ENCODE peak calls at places on chromosomes 11 and 22, in four cellular contexts. K is uterus, P is astrocyte, Y is GM12864. M is an unnamed sample.
A peak's percentile ranks its signal among the peaks of the same experiment; 100 is the strongest.

GRCh38 chr22:36977401-36977861 is 41.8 kb downstream of the TST start:
- DNase-seq in Y (peak; percentile 66), P (peak; percentile 5), K (peak; percentile 47), M (peak; percentile 9)

GRCh38 chr22:38049812-38050619 is 7.2 kb upstream of the PICK1 start:
- DNase-seq in Y (no peak), K (no peak), P (no peak), M (no peak)

GRCh38 chr11:114128399-114128798 is 68.9 kb downstream of the ZBTB16 start:
- DNase-seq in Y (no peak), P (no peak), K (no peak), M (no peak)

GRCh38 chr22:48486163-48486957 is 1341.3 kb downstream of the BRD1 start:
- DNase-seq in Y (no peak), P (no peak), K (no peak), M (no peak)

GRCh38 chr11:120521176-120521575 is 9.6 kb downstream of the GRIK4 start:
- DNase-seq in P (no peak), K (no peak), Y (no peak), M (no peak)

GRCh38 chr11:47099213-47099917 is 77.3 kb downstream of the ARFGAP2 start:
- DNase-seq in P (peak; percentile 32), K (no peak), Y (no peak), M (peak; percentile 47)

GRCh38 chr22:38964989-38965388 is 7.6 kb downstream of the APOBEC3A start:
- DNase-seq in P (no peak), Y (no peak), K (no peak), M (no peak)

GRCh38 chr22:45418770-45419138 is 5.3 kb downstream of the RIBC2 start:
- DNase-seq in P (no peak), K (no peak), Y (no peak), M (no peak)

GRCh38 chr11:93192163-93192562 is 5.6 kb downstream of the SLC36A4 start:
- DNase-seq in K (no peak), P (no peak), Y (no peak), M (no peak)

GRCh38 chr11:130478204-130478701 is 29.8 kb downstream of the ADAMTS15 start:
- DNase-seq in P (peak; percentile 90), Y (no peak), K (peak; percentile 86), M (peak; percentile 95)

GRCh38 chr22:41672780-41673509 is 15.7 kb downstream of the SNU13 start:
- DNase-seq in P (no peak), Y (no peak), K (no peak), M (no peak)

GRCh38 chr11:12248330-12248729 is 129.0 kb upstream of the PARVA start:
- DNase-seq in Y (no peak), K (peak; percentile 52), P (no peak), M (peak; percentile 57)

GRCh38 chr22:38754247-38755154 is 1.3 kb downstream of the SUN2 start:
- DNase-seq in Y (no peak), P (peak; percentile 58), K (peak; percentile 74), M (peak; percentile 43)

GRCh38 chr22:45524966-45525365 is 22.3 kb downstream of the FBLN1 start:
- DNase-seq in Y (no peak), K (no peak), P (no peak), M (no peak)

GRCh38 chr11:110710520-110711381 is 1.5 kb downstream of the ARHGAP20 start:
- DNase-seq in K (peak; percentile 55), P (peak; percentile 17), Y (no peak), M (peak; percentile 51)

GRCh38 chr11:441418-442274 is at the start of gene ANO9:
- DNase-seq in P (no peak), K (no peak), Y (no peak), M (no peak)

GRCh38 chr11:1410366-1411291 is 20.9 kb downstream of the BRSK2 start:
- DNase-seq in K (no peak), P (no peak), Y (no peak), M (no peak)

GRCh38 chr11:86469491-86470388 is 95.1 kb downstream of the CCDC81 start:
- DNase-seq in K (no peak), P (no peak), Y (no peak), M (no peak)

GRCh38 chr11:16000065-16000464 is 356.3 kb downstream of the SOX6 start:
- DNase-seq in P (peak; percentile 89), Y (no peak), K (no peak), M (peak; percentile 86)

GRCh38 chr11:110691961-110692360 is 20.3 kb downstream of the ARHGAP20 start:
- DNase-seq in K (no peak), Y (no peak), P (no peak), M (no peak)

GRCh38 chr11:66247801-66248200 is 20.6 kb upstream of the RAB1B start:
- DNase-seq in P (no peak), K (no peak), Y (no peak), M (no peak)

GRCh38 chr11:86193297-86194095 is 51.1 kb upstream of the EED start:
- DNase-seq in Y (peak; percentile 69), K (peak; percentile 21), P (peak; percentile 76), M (peak; percentile 80)

GRCh38 chr11:58745705-58746364 is 14.1 kb upstream of the GLYAT start:
- DNase-seq in Y (no peak), P (peak; percentile 4), K (no peak), M (no peak)

GRCh38 chr11:58742140-58742539 is 10.4 kb upstream of the GLYAT start:
- DNase-seq in P (no peak), K (no peak), Y (peak; percentile 8), M (no peak)

GRCh38 chr11:58744988-58745704 is 13.4 kb upstream of the GLYAT start:
- DNase-seq in P (no peak), Y (no peak), K (no peak), M (no peak)

GRCh38 chr11:58741127-58741526 is 9.4 kb upstream of the GLYAT start:
- DNase-seq in K (no peak), Y (no peak), P (no peak), M (no peak)

GRCh38 chr11:58742981-58743880 is 11.5 kb upstream of the GLYAT start:
- DNase-seq in K (no peak), Y (no peak), P (no peak), M (no peak)
- TF ChIP-seq CTCF in K (no peak), Y (peak; percentile 49), P (no peak), M (no peak)

DNA sequence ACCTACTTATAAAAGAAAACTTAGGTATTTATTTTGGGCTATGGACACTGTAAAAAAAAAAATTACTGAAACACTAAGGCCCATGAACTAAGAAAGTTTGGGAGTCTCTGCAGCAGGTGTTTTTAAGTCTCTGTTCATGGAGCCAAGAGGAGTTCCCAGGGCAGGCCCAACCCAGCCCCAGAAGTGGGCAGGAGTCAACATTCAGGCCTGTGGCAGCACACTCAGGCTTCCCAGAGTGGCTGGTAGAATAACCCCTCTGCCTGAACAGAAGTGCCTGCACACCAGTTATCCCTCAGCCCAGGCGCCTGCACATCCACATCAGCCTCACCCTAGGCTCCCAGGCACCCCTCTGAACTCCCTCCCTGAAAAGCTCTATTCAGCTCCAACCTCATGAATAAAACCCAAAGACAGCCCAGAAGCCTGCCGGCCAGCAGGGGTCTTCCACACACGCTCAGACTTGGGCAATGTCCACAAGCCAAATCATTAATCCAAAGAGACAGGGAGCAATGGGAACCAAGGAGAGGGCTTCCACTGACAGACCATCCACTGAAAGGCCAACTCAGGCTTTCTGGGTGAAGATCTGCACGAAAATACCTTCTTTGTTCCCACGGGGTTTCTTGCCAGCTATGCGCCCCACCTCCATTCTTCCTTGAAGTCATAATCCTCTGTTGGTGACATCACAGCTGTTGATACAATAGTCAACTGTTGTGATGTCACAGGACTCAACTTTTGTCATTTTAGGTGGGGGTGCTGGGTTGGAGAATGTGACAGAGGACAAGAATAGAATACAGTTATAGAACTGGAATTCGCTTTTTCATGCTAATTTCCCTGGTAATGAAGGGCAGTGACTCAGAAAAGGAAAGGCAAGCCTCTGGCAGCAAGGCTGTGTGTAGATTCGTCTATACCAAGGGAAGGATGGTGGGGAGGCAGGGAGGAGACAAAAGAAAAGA is 83.7 kb downstream of the RPL27A start:
- DNase-seq in Y (no peak), K (peak; percentile 14), P (peak; percentile 89), M (peak; percentile 52)
- TF ChIP-seq CTCF in Y (no peak), K (no peak), P (peak; percentile 5), M (no peak)

GRCh38 chr11:10287140-10287539 is 6.9 kb downstream of the SBF2 start:
- DNase-seq in P (no peak), Y (no peak), K (no peak), M (peak; percentile 26)
- TF ChIP-seq CTCF in P (no peak), Y (no peak), K (no peak), M (no peak)

GRCh38 chr22:22235564-22235963 is 9.0 kb upstream of the VPREB1 start:
- DNase-seq in Y (peak; percentile 52), P (no peak), K (no peak), M (no peak)
- TF ChIP-seq CTCF in Y (peak; percentile 79), P (peak; percentile 34), K (no peak), M (peak; percentile 40)